ENCODE peak calls at places on chromosomes 4 and X, in ten cellular contexts. One of them, this sample, is unnamed.

GRCh38 chrX:32153586-32153985 is 1057.8 kb downstream of the DMD start:
- DNase-seq in A172: no peak
- DNase-seq in activated CD8-positive, alpha-beta T cell treated with anti-CD3 and anti-CD28 coated beads, Interleukin-2, amount 10 ng/mL, durations not matched to agents 7 days and 5 days: no peak
- DNase-seq in activated T-cell treated with anti-CD3 and anti-CD28 coated beads for 1 hour: no peak
- DNase-seq in astrocyte of the spinal cord: no peak
- DNase-seq in sciatic nerve: no peak
- DNase-seq in mesenteric fat pad: no peak
- DNase-seq in lung microvascular endothelial cell: no peak
- DNase-seq in tibial nerve: no peak
- DNase-seq in AG08396: no peak
- DNase-seq in this sample: no peak

GRCh38 chr4:62953752-62954151 is 1455.5 kb downstream of the TECRL start:
- DNase-seq in tibial nerve: no peak
- DNase-seq in mesenteric fat pad: no peak
- DNase-seq in AG08396: no peak
- DNase-seq in A172: no peak
- DNase-seq in activated T-cell treated with anti-CD3 and anti-CD28 coated beads for 1 hour: no peak
- DNase-seq in lung microvascular endothelial cell: no peak
- DNase-seq in sciatic nerve: no peak
- DNase-seq in astrocyte of the spinal cord: no peak
- DNase-seq in activated CD8-positive, alpha-beta T cell treated with anti-CD3 and anti-CD28 coated beads, Interleukin-2, amount 10 ng/mL, durations not matched to agents 7 days and 5 days: no peak
- DNase-seq in this sample: no peak

GRCh38 chr4:119113033-119113655 is 22.5 kb upstream of the MYOZ2 start:
- DNase-seq in astrocyte of the spinal cord: peak
- DNase-seq in AG08396: peak
- DNase-seq in activated CD8-positive, alpha-beta T cell treated with anti-CD3 and anti-CD28 coated beads, Interleukin-2, amount 10 ng/mL, durations not matched to agents 7 days and 5 days: no peak
- DNase-seq in sciatic nerve: no peak
- DNase-seq in activated T-cell treated with anti-CD3 and anti-CD28 coated beads for 1 hour: no peak
- DNase-seq in A172: peak
- DNase-seq in mesenteric fat pad: no peak
- DNase-seq in lung microvascular endothelial cell: peak
- DNase-seq in tibial nerve: no peak
- DNase-seq in this sample: no peak

GRCh38 chr4:993111-994029 is at the start of gene SLC26A1:
- DNase-seq in sciatic nerve: no peak
- DNase-seq in lung microvascular endothelial cell: no peak
- DNase-seq in A172: no peak
- DNase-seq in mesenteric fat pad: no peak
- DNase-seq in tibial nerve: no peak
- DNase-seq in activated T-cell treated with anti-CD3 and anti-CD28 coated beads for 1 hour: no peak
- DNase-seq in astrocyte of the spinal cord: no peak
- DNase-seq in AG08396: no peak
- DNase-seq in activated CD8-positive, alpha-beta T cell treated with anti-CD3 and anti-CD28 coated beads, Interleukin-2, amount 10 ng/mL, durations not matched to agents 7 days and 5 days: no peak
- DNase-seq in this sample: peak

GRCh38 chrX:10828640-10829039 is 208.3 kb upstream of the MID1 start:
- DNase-seq in tibial nerve: no peak
- DNase-seq in A172: no peak
- DNase-seq in activated CD8-positive, alpha-beta T cell treated with anti-CD3 and anti-CD28 coated beads, Interleukin-2, amount 10 ng/mL, durations not matched to agents 7 days and 5 days: no peak
- DNase-seq in AG08396: no peak
- DNase-seq in mesenteric fat pad: no peak
- DNase-seq in activated T-cell treated with anti-CD3 and anti-CD28 coated beads for 1 hour: no peak
- DNase-seq in sciatic nerve: no peak
- DNase-seq in astrocyte of the spinal cord: no peak
- DNase-seq in lung microvascular endothelial cell: no peak
- DNase-seq in this sample: peak

GRCh38 chrX:104315555-104315954 is 60.8 kb upstream of the ESX1 start:
- DNase-seq in activated T-cell treated with anti-CD3 and anti-CD28 coated beads for 1 hour: no peak
- DNase-seq in lung microvascular endothelial cell: peak
- DNase-seq in mesenteric fat pad: no peak
- DNase-seq in astrocyte of the spinal cord: peak
- DNase-seq in A172: peak
- DNase-seq in tibial nerve: no peak
- DNase-seq in activated CD8-positive, alpha-beta T cell treated with anti-CD3 and anti-CD28 coated beads, Interleukin-2, amount 10 ng/mL, durations not matched to agents 7 days and 5 days: no peak
- DNase-seq in AG08396: peak
- DNase-seq in sciatic nerve: no peak
- DNase-seq in this sample: no peak

GRCh38 chrX:54920610-54921426 is at the start of gene TRO:
- DNase-seq in A172: no peak
- DNase-seq in tibial nerve: no peak
- DNase-seq in AG08396: no peak
- DNase-seq in sciatic nerve: no peak
- DNase-seq in astrocyte of the spinal cord: peak
- DNase-seq in activated CD8-positive, alpha-beta T cell treated with anti-CD3 and anti-CD28 coated beads, Interleukin-2, amount 10 ng/mL, durations not matched to agents 7 days and 5 days: peak
- DNase-seq in activated T-cell treated with anti-CD3 and anti-CD28 coated beads for 1 hour: no peak
- DNase-seq in lung microvascular endothelial cell: no peak
- DNase-seq in mesenteric fat pad: peak
- DNase-seq in this sample: no peak

GRCh38 chrX:39527045-39527444 is 570.7 kb downstream of the BCOR start:
- DNase-seq in lung microvascular endothelial cell: no peak
- DNase-seq in AG08396: no peak
- DNase-seq in astrocyte of the spinal cord: peak
- DNase-seq in mesenteric fat pad: no peak
- DNase-seq in A172: no peak
- DNase-seq in activated CD8-positive, alpha-beta T cell treated with anti-CD3 and anti-CD28 coated beads, Interleukin-2, amount 10 ng/mL, durations not matched to agents 7 days and 5 days: no peak
- DNase-seq in tibial nerve: no peak
- DNase-seq in activated T-cell treated with anti-CD3 and anti-CD28 coated beads for 1 hour: no peak
- DNase-seq in sciatic nerve: no peak
- DNase-seq in this sample: no peak

GRCh38 chrX:14013074-14013473 is 16.6 kb downstream of the GEMIN8 start:
- DNase-seq in mesenteric fat pad: no peak
- DNase-seq in A172: no peak
- DNase-seq in tibial nerve: no peak
- DNase-seq in sciatic nerve: no peak
- DNase-seq in astrocyte of the spinal cord: no peak
- DNase-seq in activated CD8-positive, alpha-beta T cell treated with anti-CD3 and anti-CD28 coated beads, Interleukin-2, amount 10 ng/mL, durations not matched to agents 7 days and 5 days: no peak
- DNase-seq in AG08396: no peak
- DNase-seq in lung microvascular endothelial cell: no peak
- DNase-seq in activated T-cell treated with anti-CD3 and anti-CD28 coated beads for 1 hour: no peak
- DNase-seq in this sample: no peak

GRCh38 chrX:112816908-112817307 is 23.7 kb downstream of the AMOT start:
- DNase-seq in tibial nerve: no peak
- DNase-seq in astrocyte of the spinal cord: no peak
- DNase-seq in activated T-cell treated with anti-CD3 and anti-CD28 coated beads for 1 hour: no peak
- DNase-seq in lung microvascular endothelial cell: no peak
- DNase-seq in A172: no peak
- DNase-seq in sciatic nerve: no peak
- DNase-seq in AG08396: no peak
- DNase-seq in activated CD8-positive, alpha-beta T cell treated with anti-CD3 and anti-CD28 coated beads, Interleukin-2, amount 10 ng/mL, durations not matched to agents 7 days and 5 days: no peak
- DNase-seq in mesenteric fat pad: no peak
- DNase-seq in this sample: no peak

GRCh38 chrX:19174401-19175025 is 52.2 kb upstream of the ADGRG2 start:
- DNase-seq in astrocyte of the spinal cord: peak
- DNase-seq in sciatic nerve: no peak
- DNase-seq in activated T-cell treated with anti-CD3 and anti-CD28 coated beads for 1 hour: no peak
- DNase-seq in tibial nerve: peak
- DNase-seq in AG08396: peak
- DNase-seq in lung microvascular endothelial cell: peak
- DNase-seq in activated CD8-positive, alpha-beta T cell treated with anti-CD3 and anti-CD28 coated beads, Interleukin-2, amount 10 ng/mL, durations not matched to agents 7 days and 5 days: no peak
- DNase-seq in mesenteric fat pad: no peak
- DNase-seq in A172: peak
- DNase-seq in this sample: no peak

GRCh38 chr4:143625632-143626031 is 74.8 kb downstream of the FREM3 start:
- DNase-seq in sciatic nerve: no peak
- DNase-seq in lung microvascular endothelial cell: no peak
- DNase-seq in mesenteric fat pad: no peak
- DNase-seq in activated CD8-positive, alpha-beta T cell treated with anti-CD3 and anti-CD28 coated beads, Interleukin-2, amount 10 ng/mL, durations not matched to agents 7 days and 5 days: no peak
- DNase-seq in AG08396: no peak
- DNase-seq in A172: no peak
- DNase-seq in activated T-cell treated with anti-CD3 and anti-CD28 coated beads for 1 hour: no peak
- DNase-seq in astrocyte of the spinal cord: no peak
- DNase-seq in tibial nerve: no peak
- DNase-seq in this sample: no peak

GRCh38 chr4:38618510-38618909 is 45.5 kb upstream of the KLF3 start:
- DNase-seq in A172: no peak
- DNase-seq in activated CD8-positive, alpha-beta T cell treated with anti-CD3 and anti-CD28 coated beads, Interleukin-2, amount 10 ng/mL, durations not matched to agents 7 days and 5 days: no peak
- DNase-seq in activated T-cell treated with anti-CD3 and anti-CD28 coated beads for 1 hour: no peak
- DNase-seq in sciatic nerve: no peak
- DNase-seq in tibial nerve: no peak
- DNase-seq in AG08396: no peak
- DNase-seq in lung microvascular endothelial cell: no peak
- DNase-seq in astrocyte of the spinal cord: no peak
- DNase-seq in mesenteric fat pad: no peak
- DNase-seq in this sample: no peak

GRCh38 chr4:2733001-2733843 is 22.9 kb downstream of the TNIP2 start:
- DNase-seq in activated CD8-positive, alpha-beta T cell treated with anti-CD3 and anti-CD28 coated beads, Interleukin-2, amount 10 ng/mL, durations not matched to agents 7 days and 5 days: no peak
- DNase-seq in tibial nerve: no peak
- DNase-seq in A172: no peak
- DNase-seq in astrocyte of the spinal cord: no peak
- DNase-seq in AG08396: peak
- DNase-seq in activated T-cell treated with anti-CD3 and anti-CD28 coated beads for 1 hour: no peak
- DNase-seq in mesenteric fat pad: no peak
- DNase-seq in lung microvascular endothelial cell: no peak
- DNase-seq in sciatic nerve: no peak
- DNase-seq in this sample: no peak

GRCh38 chrX:102950908-102951866 is 14.1 kb downstream of the RAB40AL start:
- DNase-seq in lung microvascular endothelial cell: peak
- DNase-seq in astrocyte of the spinal cord: peak
- DNase-seq in activated CD8-positive, alpha-beta T cell treated with anti-CD3 and anti-CD28 coated beads, Interleukin-2, amount 10 ng/mL, durations not matched to agents 7 days and 5 days: peak
- DNase-seq in AG08396: peak
- DNase-seq in sciatic nerve: peak
- DNase-seq in mesenteric fat pad: no peak
- DNase-seq in A172: peak
- DNase-seq in tibial nerve: peak
- DNase-seq in activated T-cell treated with anti-CD3 and anti-CD28 coated beads for 1 hour: peak
- DNase-seq in this sample: peak

GRCh38 chr4:89307446-89308160 is at the start of gene GPRIN3:
- DNase-seq in lung microvascular endothelial cell: peak
- DNase-seq in A172: peak
- DNase-seq in mesenteric fat pad: peak
- DNase-seq in astrocyte of the spinal cord: peak
- DNase-seq in tibial nerve: peak
- DNase-seq in activated T-cell treated with anti-CD3 and anti-CD28 coated beads for 1 hour: peak
- DNase-seq in AG08396: peak
- DNase-seq in activated CD8-positive, alpha-beta T cell treated with anti-CD3 and anti-CD28 coated beads, Interleukin-2, amount 10 ng/mL, durations not matched to agents 7 days and 5 days: peak
- DNase-seq in sciatic nerve: peak
- DNase-seq in this sample: peak

GRCh38 chr4:181688416-181688815 is 554.8 kb upstream of the TENM3 start:
- DNase-seq in A172: peak
- DNase-seq in astrocyte of the spinal cord: peak
- DNase-seq in sciatic nerve: no peak
- DNase-seq in AG08396: no peak
- DNase-seq in activated CD8-positive, alpha-beta T cell treated with anti-CD3 and anti-CD28 coated beads, Interleukin-2, amount 10 ng/mL, durations not matched to agents 7 days and 5 days: no peak
- DNase-seq in mesenteric fat pad: no peak
- DNase-seq in lung microvascular endothelial cell: no peak
- DNase-seq in tibial nerve: no peak
- DNase-seq in activated T-cell treated with anti-CD3 and anti-CD28 coated beads for 1 hour: no peak
- DNase-seq in this sample: no peak

GRCh38 chr4:145130130-145130529 is 32.0 kb downstream of the ABCE1 start:
- DNase-seq in activated T-cell treated with anti-CD3 and anti-CD28 coated beads for 1 hour: no peak
- DNase-seq in mesenteric fat pad: no peak
- DNase-seq in tibial nerve: no peak
- DNase-seq in astrocyte of the spinal cord: no peak
- DNase-seq in activated CD8-positive, alpha-beta T cell treated with anti-CD3 and anti-CD28 coated beads, Interleukin-2, amount 10 ng/mL, durations not matched to agents 7 days and 5 days: no peak
- DNase-seq in sciatic nerve: no peak
- DNase-seq in lung microvascular endothelial cell: no peak
- DNase-seq in A172: no peak
- DNase-seq in AG08396: no peak
- DNase-seq in this sample: no peak

GRCh38 chr4:73662709-73663546 is 42.7 kb upstream of the RASSF6 start:
- DNase-seq in lung microvascular endothelial cell: peak
- DNase-seq in astrocyte of the spinal cord: peak
- DNase-seq in mesenteric fat pad: no peak
- DNase-seq in sciatic nerve: no peak
- DNase-seq in activated CD8-positive, alpha-beta T cell treated with anti-CD3 and anti-CD28 coated beads, Interleukin-2, amount 10 ng/mL, durations not matched to agents 7 days and 5 days: no peak
- DNase-seq in activated T-cell treated with anti-CD3 and anti-CD28 coated beads for 1 hour: no peak
- DNase-seq in AG08396: peak
- DNase-seq in A172: peak
- DNase-seq in tibial nerve: no peak
- DNase-seq in this sample: no peak

GRCh38 chr4:125551451-125551850 is 236.7 kb downstream of the FAT4 start:
- DNase-seq in tibial nerve: no peak
- DNase-seq in astrocyte of the spinal cord: no peak
- DNase-seq in mesenteric fat pad: no peak
- DNase-seq in A172: no peak
- DNase-seq in AG08396: no peak
- DNase-seq in activated T-cell treated with anti-CD3 and anti-CD28 coated beads for 1 hour: no peak
- DNase-seq in activated CD8-positive, alpha-beta T cell treated with anti-CD3 and anti-CD28 coated beads, Interleukin-2, amount 10 ng/mL, durations not matched to agents 7 days and 5 days: no peak
- DNase-seq in lung microvascular endothelial cell: no peak
- DNase-seq in sciatic nerve: no peak
- DNase-seq in this sample: no peak

GRCh38 chrX:151974336-151975227 is at the start of gene GABRE:
- DNase-seq in mesenteric fat pad: no peak
- DNase-seq in activated T-cell treated with anti-CD3 and anti-CD28 coated beads for 1 hour: no peak
- DNase-seq in sciatic nerve: peak
- DNase-seq in astrocyte of the spinal cord: peak
- DNase-seq in activated CD8-positive, alpha-beta T cell treated with anti-CD3 and anti-CD28 coated beads, Interleukin-2, amount 10 ng/mL, durations not matched to agents 7 days and 5 days: no peak
- DNase-seq in tibial nerve: peak
- DNase-seq in AG08396: peak
- DNase-seq in lung microvascular endothelial cell: peak
- DNase-seq in A172: no peak
- DNase-seq in this sample: no peak

GRCh38 chr4:71184195-71184781 is 154.5 kb upstream of the SLC4A4 start:
- DNase-seq in mesenteric fat pad: no peak
- DNase-seq in activated CD8-positive, alpha-beta T cell treated with anti-CD3 and anti-CD28 coated beads, Interleukin-2, amount 10 ng/mL, durations not matched to agents 7 days and 5 days: peak
- DNase-seq in activated T-cell treated with anti-CD3 and anti-CD28 coated beads for 1 hour: peak
- DNase-seq in sciatic nerve: peak
- DNase-seq in tibial nerve: no peak
- DNase-seq in astrocyte of the spinal cord: peak
- DNase-seq in A172: peak
- DNase-seq in lung microvascular endothelial cell: peak
- DNase-seq in AG08396: peak
- DNase-seq in this sample: peak

GRCh38 chr4:126451237-126451885 is 1136.6 kb downstream of the FAT4 start:
- DNase-seq in tibial nerve: no peak
- DNase-seq in lung microvascular endothelial cell: no peak
- DNase-seq in activated CD8-positive, alpha-beta T cell treated with anti-CD3 and anti-CD28 coated beads, Interleukin-2, amount 10 ng/mL, durations not matched to agents 7 days and 5 days: no peak
- DNase-seq in A172: no peak
- DNase-seq in mesenteric fat pad: no peak
- DNase-seq in AG08396: peak
- DNase-seq in sciatic nerve: no peak
- DNase-seq in astrocyte of the spinal cord: no peak
- DNase-seq in activated T-cell treated with anti-CD3 and anti-CD28 coated beads for 1 hour: no peak
- DNase-seq in this sample: no peak

GRCh38 chr4:151766691-151767090 is 5.9 kb upstream of the GATB start:
- DNase-seq in AG08396: no peak
- DNase-seq in A172: no peak
- DNase-seq in activated T-cell treated with anti-CD3 and anti-CD28 coated beads for 1 hour: no peak
- DNase-seq in tibial nerve: no peak
- DNase-seq in sciatic nerve: no peak
- DNase-seq in astrocyte of the spinal cord: no peak
- DNase-seq in lung microvascular endothelial cell: peak
- DNase-seq in mesenteric fat pad: no peak
- DNase-seq in activated CD8-positive, alpha-beta T cell treated with anti-CD3 and anti-CD28 coated beads, Interleukin-2, amount 10 ng/mL, durations not matched to agents 7 days and 5 days: no peak
- DNase-seq in this sample: no peak

GRCh38 chr4:18981234-18981615 is 959.7 kb upstream of the LCORL start:
- DNase-seq in activated CD8-positive, alpha-beta T cell treated with anti-CD3 and anti-CD28 coated beads, Interleukin-2, amount 10 ng/mL, durations not matched to agents 7 days and 5 days: no peak
- DNase-seq in mesenteric fat pad: no peak
- DNase-seq in sciatic nerve: no peak
- DNase-seq in lung microvascular endothelial cell: no peak
- DNase-seq in A172: no peak
- DNase-seq in tibial nerve: no peak
- DNase-seq in activated T-cell treated with anti-CD3 and anti-CD28 coated beads for 1 hour: no peak
- DNase-seq in astrocyte of the spinal cord: no peak
- DNase-seq in AG08396: no peak
- DNase-seq in this sample: no peak

GRCh38 chr4:185395956-185396723 is 416 bp upstream of the LRP2BP start:
- DNase-seq in activated T-cell treated with anti-CD3 and anti-CD28 coated beads for 1 hour: peak
- DNase-seq in tibial nerve: peak
- DNase-seq in astrocyte of the spinal cord: peak
- DNase-seq in sciatic nerve: peak
- DNase-seq in activated CD8-positive, alpha-beta T cell treated with anti-CD3 and anti-CD28 coated beads, Interleukin-2, amount 10 ng/mL, durations not matched to agents 7 days and 5 days: peak
- DNase-seq in AG08396: peak
- DNase-seq in lung microvascular endothelial cell: peak
- DNase-seq in mesenteric fat pad: peak
- DNase-seq in A172: peak
- DNase-seq in this sample: peak

GRCh38 chrX:153948847-153949819 is 4.7 kb upstream of the RENBP start:
- DNase-seq in A172: no peak
- DNase-seq in sciatic nerve: no peak
- DNase-seq in AG08396: no peak
- DNase-seq in astrocyte of the spinal cord: no peak
- DNase-seq in mesenteric fat pad: no peak
- DNase-seq in tibial nerve: no peak
- DNase-seq in lung microvascular endothelial cell: peak
- DNase-seq in activated CD8-positive, alpha-beta T cell treated with anti-CD3 and anti-CD28 coated beads, Interleukin-2, amount 10 ng/mL, durations not matched to agents 7 days and 5 days: no peak
- DNase-seq in activated T-cell treated with anti-CD3 and anti-CD28 coated beads for 1 hour: no peak
- DNase-seq in this sample: no peak

GRCh38 chr4:91734682-91735081 is 569.1 kb upstream of the GRID2 start:
- DNase-seq in activated T-cell treated with anti-CD3 and anti-CD28 coated beads for 1 hour: no peak
- DNase-seq in lung microvascular endothelial cell: no peak
- DNase-seq in tibial nerve: no peak
- DNase-seq in activated CD8-positive, alpha-beta T cell treated with anti-CD3 and anti-CD28 coated beads, Interleukin-2, amount 10 ng/mL, durations not matched to agents 7 days and 5 days: no peak
- DNase-seq in AG08396: no peak
- DNase-seq in mesenteric fat pad: no peak
- DNase-seq in sciatic nerve: no peak
- DNase-seq in astrocyte of the spinal cord: no peak
- DNase-seq in A172: no peak
- DNase-seq in this sample: no peak